ENCODE peak calls at places on chromosomes 11 and 22, in nine cellular contexts. L is astrocyte of the spinal cord, A is IMR-90, Y is GM13977, P is uterus, D is mammary epithelial cell, N is neural crest cell, V is thoracic aorta, Z is body of pancreas. F is an unnamed sample.

GRCh38 chr22:38398609-38399401 is 56.2 kb downstream of the KCNJ4 start:
- DNase-seq in L (peak; percentile 69), A (peak; percentile 63), Y (peak; percentile 90), P (peak; percentile 88), D (peak; percentile 64), N (peak; percentile 84), V (peak; percentile 32), Z (peak; percentile 92), F (peak; percentile 88)

GRCh38 chr11:44316388-44317240 is 6.7 kb upstream of the ALX4 start:
- DNase-seq in L (no peak), A (no peak), Y (no peak), P (no peak), D (no peak), N (no peak), V (no peak), Z (no peak), F (no peak)

GRCh38 chr11:104254347-104254746 is 90.4 kb upstream of the PDGFD start:
- DNase-seq in L (peak; percentile 14), A (no peak), Y (peak; percentile 8), P (no peak), D (peak; percentile 33), N (peak; percentile 39), V (no peak), Z (peak; percentile 59), F (no peak)

GRCh38 chr22:27581241-27581640 is 220.3 kb downstream of the MN1 start:
- DNase-seq in L (no peak), A (no peak), Y (no peak), P (no peak), D (no peak), N (no peak), V (no peak), Z (no peak), F (no peak)

GRCh38 chr22:44837481-44837880 is 85.1 kb downstream of the ARHGAP8 start:
- DNase-seq in L (no peak), A (no peak), Y (no peak), P (no peak), D (no peak), N (no peak), V (no peak), Z (no peak), F (no peak)

GRCh38 chr22:46092646-46093410 is 57.5 kb upstream of the PPARA start:
- DNase-seq in L (no peak), A (no peak), Y (no peak), P (no peak), D (no peak), N (no peak), V (no peak), Z (no peak), F (no peak)

GRCh38 chr11:45486461-45486860 is 179.0 kb downstream of the CHST1 start:
- DNase-seq in L (no peak), A (no peak), Y (no peak), P (no peak), D (no peak), N (no peak), V (no peak), Z (no peak), F (no peak)

GRCh38 chr22:26711205-26711958 is 54.0 kb downstream of the MIAT start:
- DNase-seq in L (no peak), A (peak; percentile 62), Y (peak; percentile 72), P (no peak), D (no peak), N (no peak), V (no peak), Z (no peak), F (peak; percentile 60)

GRCh38 chr11:61072316-61073109 is 29.8 kb upstream of the CD5 start:
- DNase-seq in L (no peak), A (no peak), Y (no peak), P (no peak), D (no peak), N (no peak), V (no peak), Z (no peak), F (no peak)

GRCh38 chr11:35486446-35486845 is 39.0 kb downstream of the PAMR1 start:
- DNase-seq in L (no peak), A (no peak), Y (no peak), P (no peak), D (no peak), N (no peak), V (no peak), Z (no peak), F (no peak)
- TF ChIP-seq CTCF in L (peak; percentile 11), A (no peak), Y (no peak), P (no peak), D (no peak), N (no peak), V (peak; percentile 7), Z (no peak), F (no peak)

GRCh38 chr11:12286606-12287005 is 90.8 kb upstream of the PARVA start:
- DNase-seq in L (no peak), A (no peak), Y (no peak), P (no peak), D (no peak), N (no peak), V (no peak), Z (no peak), F (no peak)

GRCh38 chr11:12288212-12288933 is 89.0 kb upstream of the PARVA start:
- DNase-seq in L (peak; percentile 96), A (peak; percentile 94), Y (peak; percentile 74), P (peak; percentile 84), D (peak; percentile 76), N (peak; percentile 92), V (peak; percentile 41), Z (peak; percentile 77), F (peak; percentile 83)

GRCh38 chr11:12287009-12287373 is 90.4 kb upstream of the PARVA start:
- DNase-seq in L (peak; percentile 98), A (peak; percentile 96), Y (no peak), P (peak; percentile 77), D (peak; percentile 78), N (no peak), V (peak; percentile 41), Z (no peak), F (peak; percentile 3)

GRCh38 chr11:12288934-12289666 is 88.3 kb upstream of the PARVA start:
- DNase-seq in L (no peak), A (no peak), Y (peak; percentile 4), P (no peak), D (no peak), N (no peak), V (no peak), Z (no peak), F (peak; percentile 13)

DNA sequence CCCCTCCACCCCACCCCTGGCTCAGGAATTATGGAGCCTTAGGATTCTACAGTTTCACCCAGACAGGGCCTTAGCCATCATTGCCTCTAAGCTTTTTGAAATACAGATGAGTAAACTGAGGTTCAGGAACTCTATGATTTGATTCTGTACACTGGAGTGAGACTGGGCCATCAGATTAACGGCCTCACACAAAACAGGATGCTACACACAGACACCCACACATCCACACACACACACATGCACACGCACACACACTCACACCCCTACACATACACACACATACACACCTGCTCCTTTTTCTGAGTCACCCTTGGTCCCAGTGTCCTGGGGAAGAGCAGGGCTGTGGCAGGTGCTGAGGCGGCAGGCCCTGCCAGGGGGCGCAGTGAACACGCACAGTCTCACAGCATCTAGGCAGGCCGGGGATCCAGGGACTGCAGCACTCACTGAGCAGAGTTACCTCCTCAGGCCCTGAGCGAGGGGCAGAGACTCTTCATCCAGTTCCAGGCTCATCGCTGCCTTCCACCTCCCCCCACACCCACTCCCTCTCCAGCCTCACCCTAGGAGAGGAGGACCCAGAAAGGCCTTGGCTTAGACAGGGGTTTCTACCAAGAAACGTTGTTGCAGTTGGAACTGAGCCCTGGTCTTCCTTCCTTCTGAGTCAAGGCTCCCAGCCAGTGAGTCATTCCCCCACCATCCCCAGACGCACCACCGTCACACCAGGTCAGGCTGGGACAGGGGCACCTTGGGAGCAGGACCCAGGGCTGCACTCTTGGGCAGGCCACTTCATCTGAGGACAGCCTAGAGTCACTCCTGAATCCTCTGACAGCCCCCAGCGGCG is 89.8 kb upstream of the PARVA start:
- DNase-seq in L (peak; percentile 99), A (peak; percentile 99), Y (peak; percentile 7), P (peak; percentile 86), D (peak; percentile 91), N (peak; percentile 38), V (peak; percentile 91), Z (no peak), F (peak; percentile 45)
- TF ChIP-seq CTCF in L (peak; percentile 70), A (peak; percentile 60), Y (no peak), P (peak; percentile 45), D (peak; percentile 41), N (peak; percentile 51), V (peak; percentile 34), Z (no peak), F (no peak)

GRCh38 chr11:57341250-57341808 is 3.2 kb downstream of the P2RX3 start:
- DNase-seq in L (no peak), A (no peak), Y (no peak), P (no peak), D (no peak), N (no peak), V (no peak), Z (no peak), F (no peak)

GRCh38 chr11:57342702-57343101 is 4.5 kb downstream of the P2RX3 start:
- DNase-seq in L (no peak), A (no peak), Y (no peak), P (no peak), D (no peak), N (no peak), V (no peak), Z (no peak), F (no peak)

GRCh38 chr11:57338152-57338551 is at the start of gene P2RX3:
- DNase-seq in L (no peak), A (no peak), Y (no peak), P (no peak), D (no peak), N (no peak), V (no peak), Z (no peak), F (no peak)

GRCh38 chr11:57339305-57339704 is 1.2 kb downstream of the P2RX3 start:
- DNase-seq in L (no peak), A (no peak), Y (no peak), P (no peak), D (no peak), N (no peak), V (no peak), Z (no peak), F (no peak)

GRCh38 chr11:57340228-57340627 is 2.1 kb downstream of the P2RX3 start:
- DNase-seq in L (no peak), A (no peak), Y (no peak), P (no peak), D (no peak), N (peak; percentile 39), V (no peak), Z (no peak), F (no peak)
- TF ChIP-seq CTCF in L (no peak), A (no peak), Y (peak; percentile 23), P (no peak), D (no peak), N (peak; percentile 32), V (no peak), Z (no peak), F (no peak)

GRCh38 chr11:1869427-1870325 is 16.8 kb downstream of the LSP1 start:
- DNase-seq in L (no peak), A (no peak), Y (no peak), P (peak; percentile 52), D (no peak), N (no peak), V (no peak), Z (no peak), F (no peak)
- TF ChIP-seq CTCF in L (peak; percentile 15), A (no peak), Y (no peak), P (peak; percentile 29), D (no peak), N (no peak), V (no peak), Z (no peak), F (no peak)

F was measured in GM13976.